ENCODE peak calls at places on chromosomes 12 and 14, in four cellular contexts. One of them, this sample, is unnamed.
A peak's percentile ranks its signal among the peaks of the same experiment; 100 is the strongest.

GRCh38 chr14:42322486-42323284 is 716.0 kb downstream of the LRFN5 start:
- DNase-seq in NCI-H1417: no peak
- DNase-seq in hypothalamus: no peak
- DNase-seq in iPS-NIHi11: no peak
- DNase-seq in this sample: no peak

GRCh38 chr12:101490286-101490920 is 15.3 kb downstream of the SPIC start:
- DNase-seq in NCI-H1417: peak; percentile 79
- DNase-seq in hypothalamus: no peak
- DNase-seq in iPS-NIHi11: peak; percentile 63
- DNase-seq in this sample: peak; percentile 58

GRCh38 chr12:7868391-7868790 is 4.3 kb downstream of the SLC2A14 start:
- DNase-seq in NCI-H1417: no peak
- DNase-seq in hypothalamus: no peak
- DNase-seq in iPS-NIHi11: no peak
- DNase-seq in this sample: no peak

GRCh38 chr14:37253905-37254304 is 56.2 kb downstream of the MIPOL1 start:
- DNase-seq in NCI-H1417: peak; percentile 90
- DNase-seq in hypothalamus: no peak
- DNase-seq in iPS-NIHi11: no peak
- DNase-seq in this sample: no peak

GRCh38 chr14:22502007-22502406 is 87.0 kb downstream of the DAD1 start:
- DNase-seq in NCI-H1417: no peak
- DNase-seq in hypothalamus: no peak
- DNase-seq in iPS-NIHi11: no peak
- DNase-seq in this sample: no peak

GRCh38 chr12:48815281-48816110 is 2.8 kb upstream of the CACNB3 start:
- DNase-seq in NCI-H1417: peak; percentile 92
- DNase-seq in hypothalamus: peak; percentile 46
- DNase-seq in iPS-NIHi11: peak; percentile 78
- DNase-seq in this sample: peak; percentile 82

GRCh38 chr12:2794261-2794735 is 472 bp upstream of the FKBP4 start:
- DNase-seq in NCI-H1417: no peak
- DNase-seq in hypothalamus: peak; percentile 81
- DNase-seq in iPS-NIHi11: peak; percentile 82
- DNase-seq in this sample: no peak

GRCh38 chr12:31989571-31989970 is 30.4 kb downstream of the RESF1 start:
- DNase-seq in NCI-H1417: no peak
- DNase-seq in hypothalamus: no peak
- DNase-seq in iPS-NIHi11: no peak
- DNase-seq in this sample: no peak

GRCh38 chr14:39351708-39352107 is 80.5 kb downstream of the FBXO33 start:
- DNase-seq in NCI-H1417: no peak
- DNase-seq in hypothalamus: no peak
- DNase-seq in iPS-NIHi11: no peak
- DNase-seq in this sample: no peak

GRCh38 chr14:88518592-88519512 is 36.0 kb downstream of the PTPN21 start:
- DNase-seq in NCI-H1417: no peak
- DNase-seq in hypothalamus: no peak
- DNase-seq in iPS-NIHi11: no peak
- DNase-seq in this sample: no peak

GRCh38 chr12:99806304-99806703 is 158.8 kb downstream of the GARIN6 start:
- DNase-seq in NCI-H1417: no peak
- DNase-seq in hypothalamus: no peak
- DNase-seq in iPS-NIHi11: no peak
- DNase-seq in this sample: no peak

GRCh38 chr12:71938728-71939385 is at the start of gene TPH2:
- DNase-seq in NCI-H1417: no peak
- DNase-seq in hypothalamus: peak; percentile 39
- DNase-seq in iPS-NIHi11: peak; percentile 87
- DNase-seq in this sample: no peak

GRCh38 chr14:37819155-37820015 is 224.0 kb downstream of the TTC6 start:
- DNase-seq in NCI-H1417: no peak
- DNase-seq in hypothalamus: no peak
- DNase-seq in iPS-NIHi11: no peak
- DNase-seq in this sample: no peak

GRCh38 chr12:49615725-49616124 is 7.6 kb upstream of the PRPF40B start:
- DNase-seq in NCI-H1417: no peak
- DNase-seq in hypothalamus: no peak
- DNase-seq in iPS-NIHi11: no peak
- DNase-seq in this sample: no peak

GRCh38 chr14:67835596-67835995 is 16.0 kb downstream of the RAD51B start:
- DNase-seq in NCI-H1417: no peak
- DNase-seq in hypothalamus: no peak
- DNase-seq in iPS-NIHi11: no peak
- DNase-seq in this sample: no peak

GRCh38 chr12:100987552-100988277 is 193.1 kb downstream of the ANO4 start:
- DNase-seq in NCI-H1417: peak; percentile 69
- DNase-seq in hypothalamus: peak; percentile 28
- DNase-seq in iPS-NIHi11: peak; percentile 71
- DNase-seq in this sample: peak; percentile 17

GRCh38 chr12:107778383-107779015 is 4.0 kb downstream of the ASCL4 start:
- DNase-seq in NCI-H1417: peak; percentile 14
- DNase-seq in hypothalamus: no peak
- DNase-seq in iPS-NIHi11: no peak
- DNase-seq in this sample: no peak

GRCh38 chr12:22190969-22191368 is 143.5 kb downstream of the ST8SIA1 start:
- DNase-seq in NCI-H1417: no peak
- DNase-seq in hypothalamus: no peak
- DNase-seq in iPS-NIHi11: no peak
- DNase-seq in this sample: no peak

GRCh38 chr12:46380397-46380796 is 7.8 kb upstream of the SLC38A2 start:
- DNase-seq in NCI-H1417: no peak
- DNase-seq in hypothalamus: no peak
- DNase-seq in iPS-NIHi11: no peak
- DNase-seq in this sample: no peak

GRCh38 chr14:100383727-100384158 is 60.6 kb downstream of the SLC25A47 start:
- DNase-seq in NCI-H1417: peak; percentile 80
- DNase-seq in hypothalamus: peak; percentile 65
- DNase-seq in iPS-NIHi11: peak; percentile 85
- DNase-seq in this sample: peak; percentile 43

GRCh38 chr12:54039417-54040147 is 6.7 kb downstream of the HOXC5 start:
- DNase-seq in NCI-H1417: no peak
- DNase-seq in hypothalamus: no peak
- DNase-seq in iPS-NIHi11: no peak
- DNase-seq in this sample: no peak

GRCh38 chr12:52614381-52615207 is 3.8 kb downstream of the KRT73 start:
- DNase-seq in NCI-H1417: no peak
- DNase-seq in hypothalamus: no peak
- DNase-seq in iPS-NIHi11: no peak
- DNase-seq in this sample: no peak

GRCh38 chr12:129551441-129551840 is 352.4 kb downstream of the TMEM132D start:
- DNase-seq in NCI-H1417: no peak
- DNase-seq in hypothalamus: no peak
- DNase-seq in iPS-NIHi11: no peak
- DNase-seq in this sample: no peak

GRCh38 chr14:34299360-34299759 is 162.7 kb downstream of the SPTSSA start:
- DNase-seq in NCI-H1417: no peak
- DNase-seq in hypothalamus: no peak
- DNase-seq in iPS-NIHi11: peak; percentile 19
- DNase-seq in this sample: no peak

GRCh38 chr14:62462996-62463395 is 582.3 kb downstream of the KCNH5 start:
- DNase-seq in NCI-H1417: no peak
- DNase-seq in hypothalamus: no peak
- DNase-seq in iPS-NIHi11: no peak
- DNase-seq in this sample: no peak

GRCh38 chr14:41605550-41606248 is 977 bp upstream of the LRFN5 start:
- DNase-seq in NCI-H1417: no peak
- DNase-seq in hypothalamus: peak; percentile 15
- DNase-seq in iPS-NIHi11: peak; percentile 64
- DNase-seq in this sample: peak; percentile 81

GRCh38 chr14:52877628-52878027 is 73.2 kb downstream of the FERMT2 start:
- DNase-seq in NCI-H1417: no peak
- DNase-seq in hypothalamus: no peak
- DNase-seq in iPS-NIHi11: no peak
- DNase-seq in this sample: no peak

GRCh38 chr14:98896476-98896875 is 375.5 kb downstream of the BCL11B start:
- DNase-seq in NCI-H1417: no peak
- DNase-seq in hypothalamus: no peak
- DNase-seq in iPS-NIHi11: no peak
- DNase-seq in this sample: no peak

GRCh38 chr12:115322275-115322674 is 638.3 kb upstream of the TBX3 start:
- DNase-seq in NCI-H1417: no peak
- DNase-seq in hypothalamus: no peak
- DNase-seq in iPS-NIHi11: no peak
- DNase-seq in this sample: no peak

GRCh38 chr14:58626441-58626840 is 11.3 kb upstream of the DACT1 start:
- DNase-seq in NCI-H1417: no peak
- DNase-seq in hypothalamus: no peak
- DNase-seq in iPS-NIHi11: no peak
- DNase-seq in this sample: no peak

This sample was measured in NCI-H510A treated with DMSO at 0.1 percent for 48 hours.